ENCODE peak calls at places on chromosomes 1 and 21, in five cellular contexts. M is IMR-90, T is lower lobe of right lung, I is tibial nerve, W is gastrocnemius medialis. U is an unnamed sample.
A peak's percentile ranks its signal among the peaks of the same experiment; 100 is the strongest.

GRCh38 chr1:197859024-197859423 is 43.4 kb upstream of the C1orf53 start:
- DNase-seq in M (no peak), T (no peak), I (no peak), W (no peak), U (no peak)

GRCh38 chr1:32893198-32894018 is 7.1 kb downstream of the HPCA start:
- DNase-seq in M (peak; percentile 20), T (no peak), I (no peak), W (no peak), U (no peak)

GRCh38 chr1:63663301-63663700 is 70.1 kb downstream of the PGM1 start:
- DNase-seq in M (peak; percentile 77), T (no peak), I (no peak), W (no peak), U (no peak)

GRCh38 chr1:224127925-224128819 is 14.3 kb downstream of the FBXO28 start:
- DNase-seq in M (peak; percentile 67), T (no peak), I (no peak), W (no peak), U (no peak)

GRCh38 chr1:173996995-173997394 is 25.2 kb downstream of the RC3H1 start:
- DNase-seq in M (peak; percentile 6), T (no peak), I (no peak), W (no peak), U (no peak)

GRCh38 chr1:65467536-65467935 is 47.1 kb downstream of the LEPR start:
- DNase-seq in M (peak; percentile 58), T (no peak), I (no peak), W (no peak), U (no peak)

GRCh38 chr21:38787461-38788274 is 18.1 kb upstream of the ETS2 start:
- DNase-seq in M (peak; percentile 76), T (no peak), I (no peak), W (no peak), U (peak; percentile 52)

GRCh38 chr1:165543651-165544452 is at the start of gene LRRC52:
- DNase-seq in M (no peak), T (peak; percentile 70), I (no peak), W (peak; percentile 92), U (peak; percentile 70)

GRCh38 chr1:229843627-229844238 is 217.7 kb downstream of the URB2 start:
- DNase-seq in M (no peak), T (no peak), I (no peak), W (peak; percentile 91), U (no peak)

GRCh38 chr1:54937469-54937868 is 43.0 kb upstream of the TMEM61 start:
- DNase-seq in M (peak; percentile 39), T (no peak), I (no peak), W (no peak), U (no peak)

GRCh38 chr1:185696419-185697150 is 37.6 kb upstream of the HMCN1 start:
- DNase-seq in M (no peak), T (no peak), I (no peak), W (no peak), U (no peak)

GRCh38 chr1:62058951-62059350 is 135.7 kb upstream of the L1TD1 start:
- DNase-seq in M (no peak), T (no peak), I (no peak), W (no peak), U (no peak)

GRCh38 chr1:77825356-77825709 is 45.9 kb downstream of the MIGA1 start:
- DNase-seq in M (peak; percentile 91), T (no peak), I (no peak), W (peak; percentile 90), U (no peak)

GRCh38 chr1:229230893-229231753 is 39.8 kb upstream of the RAB4A start:
- DNase-seq in M (no peak), T (no peak), I (no peak), W (no peak), U (no peak)

GRCh38 chr1:31476891-31477846 is 64.2 kb downstream of the SERINC2 start:
- DNase-seq in M (no peak), T (no peak), I (no peak), W (no peak), U (no peak)

GRCh38 chr1:65812065-65812464 is 19.4 kb downstream of the PDE4B start:
- DNase-seq in M (peak; percentile 95), T (no peak), I (no peak), W (peak; percentile 16), U (no peak)

GRCh38 chr1:87472716-87473115 is 144.0 kb downstream of the LMO4 start:
- DNase-seq in M (no peak), T (no peak), I (no peak), W (no peak), U (no peak)

GRCh38 chr1:87474098-87474497 is 145.4 kb downstream of the LMO4 start:
- DNase-seq in M (no peak), T (no peak), I (no peak), W (no peak), U (no peak)

GRCh38 chr1:87473203-87473661 is 144.6 kb downstream of the LMO4 start:
- DNase-seq in M (no peak), T (no peak), I (no peak), W (no peak), U (no peak)

GRCh38 chr1:87478231-87478630 is 149.6 kb downstream of the LMO4 start:
- DNase-seq in M (peak; percentile 34), T (no peak), I (peak; percentile 40), W (peak; percentile 36), U (no peak)
- TF ChIP-seq CTCF in M (no peak), T (no peak), I (no peak), W (no peak), U (no peak)

GRCh38 chr1:108502624-108503023 is 52.5 kb downstream of the NBPF6 start:
- DNase-seq in M (peak; percentile 18), T (no peak), I (no peak), W (no peak), U (no peak)
- H3K27ac ChIP-seq in M (no peak overlapping the region), T (no peak overlapping the region), I (no peak overlapping the region), W (no peak overlapping the region), U (no peak overlapping the region)

GRCh38 chr1:40381268-40382109 is 8.0 kb downstream of the SMAP2 start:
- DNase-seq in M (no peak), T (no peak), I (no peak), W (no peak), U (no peak)
- H3K4me1 ChIP-seq in M (peaks cover 18% of the 10 kb centered on the region), T (peaks cover 63% of the 10 kb centered on the region), I (no peaks in the 10 kb centered on the region), W (peaks cover 9% of the 10 kb centered on the region), U (peaks cover 99% of the 10 kb centered on the region)

GRCh38 chr1:34896612-34897011 is 32.8 kb downstream of the DLGAP3 start:
- DNase-seq in M (no peak), T (no peak), I (no peak), W (no peak), U (no peak)
- TF ChIP-seq CTCF in M (peak; percentile 32), T (no peak), I (no peak), W (no peak), U (no peak)

GRCh38 chr1:226121049-226121586 is 58.6 kb downstream of the H3-3A start:
- DNase-seq in M (no peak), T (no peak), I (no peak), W (no peak), U (no peak)
- H3K27ac ChIP-seq in M (no peak overlapping the region), T (no peak overlapping the region), I (peak overlapping the region; percentile 93), W (peak overlapping the region; percentile 66), U (no peak overlapping the region)

GRCh38 chr1:89199515-89199914 is 773 bp upstream of the GBP4 start:
- DNase-seq in M (no peak), T (no peak), I (no peak), W (no peak), U (no peak)
- H3K4me1 ChIP-seq in M (no peaks in the 10 kb centered on the region), T (peaks cover 37% of the 10 kb centered on the region), I (no peaks in the 10 kb centered on the region), W (peaks cover 6% of the 10 kb centered on the region), U (peaks cover 50% of the 10 kb centered on the region)

DNA sequence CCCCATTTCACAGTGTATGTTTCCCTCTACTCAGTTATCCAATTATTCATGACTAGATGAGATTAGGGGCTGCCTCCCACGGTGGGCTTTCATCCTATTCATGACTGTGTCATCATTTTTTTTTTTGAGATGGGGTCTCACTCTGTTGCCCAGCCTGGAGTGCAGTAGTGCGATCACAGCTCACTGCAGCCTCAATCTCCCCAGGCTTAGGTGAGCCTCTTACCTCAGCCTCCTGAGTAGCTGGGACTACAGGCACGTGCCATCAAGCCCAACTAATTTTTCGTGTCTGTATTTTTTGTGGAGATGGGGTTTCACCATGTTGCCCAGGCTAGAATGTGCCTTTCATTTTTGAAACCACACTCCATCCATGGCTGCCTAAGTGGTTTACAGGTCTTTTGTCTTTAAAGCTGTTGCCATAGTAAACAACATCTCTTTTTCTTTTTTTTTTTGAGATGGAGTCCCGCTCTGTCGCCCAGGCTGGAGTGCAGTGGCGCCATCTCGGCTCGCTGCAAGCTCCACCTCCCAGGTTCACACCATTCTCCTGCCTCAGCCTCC is 60.0 kb downstream of the PIK3CD start:
- DNase-seq in M (no peak), T (no peak), I (no peak), W (no peak), U (no peak)
- TF ChIP-seq CTCF in M (no peak), T (no peak), I (no peak), W (no peak), U (no peak)

GRCh38 chr1:154539486-154540483 is 18.7 kb downstream of the UBE2Q1 start:
- DNase-seq in M (no peak), T (no peak), I (no peak), W (no peak), U (no peak)
- H3K27ac ChIP-seq in M (no peak overlapping the region), T (no peak overlapping the region), I (no peak overlapping the region), W (no peak overlapping the region), U (no peak overlapping the region)

GRCh38 chr1:207835958-207836357 is 75.0 kb downstream of the CD34 start:
- DNase-seq in M (no peak), T (no peak), I (no peak), W (no peak), U (no peak)
- H3K4me1 ChIP-seq in M (peaks cover 3% of the 10 kb centered on the region), T (peaks cover 63% of the 10 kb centered on the region), I (no peaks in the 10 kb centered on the region), W (peaks cover 86% of the 10 kb centered on the region), U (peaks cover 82% of the 10 kb centered on the region)

DNA sequence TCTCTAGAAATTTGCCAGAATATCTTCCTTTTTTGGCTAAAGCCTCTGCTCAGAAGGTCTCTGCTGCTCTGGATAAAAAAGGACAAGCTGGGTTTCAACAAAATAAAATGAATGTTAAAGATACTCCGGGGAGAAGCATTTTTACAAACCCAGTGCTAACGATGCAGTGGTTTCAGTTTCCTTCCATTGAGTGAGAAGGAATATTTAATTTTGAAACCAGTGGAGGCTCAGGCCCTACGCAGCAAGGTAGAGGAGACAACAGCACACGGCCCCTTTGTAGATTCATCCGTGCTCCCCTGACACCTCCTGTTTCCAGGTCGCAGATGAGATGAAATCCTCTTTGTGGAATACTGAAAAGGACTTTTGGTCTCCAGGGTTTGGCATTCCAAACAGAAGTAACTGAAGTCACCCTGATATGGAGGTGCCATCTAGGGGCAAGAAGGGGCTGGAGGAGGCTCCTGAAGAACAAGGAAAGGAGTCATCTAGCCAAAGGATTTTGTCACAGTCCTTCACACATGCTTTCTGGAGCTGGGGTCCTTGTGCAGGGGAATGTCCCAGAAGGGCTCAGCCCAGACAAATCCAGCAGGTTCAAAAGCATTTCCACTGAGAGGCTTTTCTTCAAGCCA is 65.7 kb upstream of the SYT6 start:
- DNase-seq in M (peak; percentile 2), T (no peak), I (no peak), W (no peak), U (no peak)
- TF ChIP-seq CTCF in M (no peak), T (no peak), I (no peak), W (no peak), U (no peak)

U was measured in left lung.